ENCODE peak calls at places on chromosomes 13 and 19, in seven cellular contexts. I, L, R, M, O, C and Z are unnamed samples.

GRCh38 chr19:32458500-32459123 is 53.0 kb downstream of the DPY19L3 start:
- DNase-seq in I (no peak), L (no peak), R (no peak), M (no peak), O (no peak), C (no peak), Z (peak)

GRCh38 chr13:40330950-40331349 is 335.5 kb downstream of the FOXO1 start:
- DNase-seq in I (no peak), L (no peak), R (no peak), M (no peak), O (no peak), C (no peak), Z (peak)

GRCh38 chr19:42872608-42873007 is 6.9 kb downstream of the PSG1 start:
- DNase-seq in I (no peak), L (peak), R (no peak), M (no peak), O (no peak), C (no peak), Z (no peak)

GRCh38 chr13:54574791-54575190 is 1546.2 kb downstream of the OLFM4 start:
- DNase-seq in I (no peak), L (no peak), R (no peak), M (no peak), O (no peak), C (no peak), Z (no peak)

GRCh38 chr13:108496364-108497215 is 132.8 kb upstream of the MYO16 start:
- DNase-seq in I (no peak), L (peak), R (no peak), M (no peak), O (no peak), C (no peak), Z (no peak)

GRCh38 chr13:94168784-94169512 is 310.5 kb downstream of the DCT start:
- DNase-seq in I (no peak), L (peak), R (no peak), M (no peak), O (no peak), C (no peak), Z (no peak)

GRCh38 chr13:42968906-42969305 is 23.1 kb downstream of the EPSTI1 start:
- DNase-seq in I (no peak), L (no peak), R (no peak), M (no peak), O (no peak), C (no peak), Z (peak)

GRCh38 chr13:80214521-80214941 is 126.4 kb downstream of the SPRY2 start:
- DNase-seq in I (no peak), L (no peak), R (no peak), M (no peak), O (no peak), C (peak), Z (no peak)

GRCh38 chr19:18762125-18763023 is 28.7 kb downstream of the COMP start:
- DNase-seq in I (peak), L (peak), R (no peak), M (no peak), O (peak), C (peak), Z (peak)

GRCh38 chr13:54950546-54950945 is 1921.9 kb downstream of the OLFM4 start:
- DNase-seq in I (no peak), L (no peak), R (no peak), M (no peak), O (no peak), C (no peak), Z (no peak)

GRCh38 chr13:96252903-96253302 is 163.0 kb downstream of the HS6ST3 start:
- DNase-seq in I (no peak), L (no peak), R (no peak), M (no peak), O (no peak), C (peak), Z (no peak)

GRCh38 chr13:27353166-27353583 is 71.2 kb upstream of the GTF3A start:
- DNase-seq in I (no peak), L (no peak), R (no peak), M (peak), O (peak), C (peak), Z (peak)

GRCh38 chr13:21009036-21009435 is 52.4 kb downstream of the LATS2 start:
- DNase-seq in I (no peak), L (no peak), R (no peak), M (no peak), O (peak), C (no peak), Z (no peak)

GRCh38 chr13:35784286-35784951 is 307.9 kb upstream of the MAB21L1 start:
- DNase-seq in I (no peak), L (peak), R (no peak), M (no peak), O (no peak), C (peak), Z (no peak)